ENCODE peak calls at places on chromosome 1, in five cellular contexts. K, L, M, O and I are unnamed samples.

GRCh38 chr1:2816786-2817185 is 15.3 kb upstream of the TTC34 start:
- DNase-seq in K (no peak), L (no peak), M (no peak), O (no peak), I (no peak)

GRCh38 chr1:19209439-19209989 is 552 bp downstream of the UBR4 start:
- DNase-seq in K (peak), L (peak), M (peak), O (peak), I (peak)

GRCh38 chr1:18253093-18253492 is 145.5 kb downstream of the IGSF21 start:
- DNase-seq in K (no peak), L (no peak), M (no peak), O (no peak), I (no peak)

GRCh38 chr1:156752843-156753486 is 1.5 kb upstream of the HDGF start:
- DNase-seq in K (no peak), L (no peak), M (no peak), O (no peak), I (no peak)

GRCh38 chr1:78603206-78603605 is 17.0 kb upstream of the IFI44L start:
- DNase-seq in K (no peak), L (no peak), M (no peak), O (no peak), I (no peak)

GRCh38 chr1:193031431-193031830 is 27.7 kb downstream of the UCHL5 start:
- DNase-seq in K (no peak), L (no peak), M (no peak), O (no peak), I (no peak)

GRCh38 chr1:183968386-183968785 is 69.1 kb downstream of the COLGALT2 start:
- DNase-seq in K (no peak), L (no peak), M (no peak), O (no peak), I (no peak)

GRCh38 chr1:236685917-236686814 is at the start of gene ACTN2:
- DNase-seq in K (peak), L (peak), M (peak), O (peak), I (peak)

GRCh38 chr1:205750683-205751651 is 985 bp upstream of the NUCKS1 start:
- DNase-seq in K (no peak), L (no peak), M (no peak), O (peak), I (no peak)

GRCh38 chr1:46465981-46466476 is 23.6 kb upstream of the DMBX1 start:
- DNase-seq in K (no peak), L (no peak), M (no peak), O (no peak), I (no peak)

GRCh38 chr1:67710417-67710816 is 25.4 kb downstream of the GADD45A start:
- DNase-seq in K (no peak), L (no peak), M (no peak), O (no peak), I (no peak)

GRCh38 chr1:242140871-242141270 is 142.0 kb upstream of the MAP1LC3C start:
- DNase-seq in K (no peak), L (no peak), M (no peak), O (no peak), I (no peak)

GRCh38 chr1:227885648-227886502 is 61.9 kb downstream of the WNT9A start:
- DNase-seq in K (no peak), L (no peak), M (peak), O (no peak), I (no peak)

GRCh38 chr1:26618561-26618960 is 77.3 kb upstream of the ARID1A start:
- DNase-seq in K (no peak), L (no peak), M (no peak), O (no peak), I (no peak)

GRCh38 chr1:5891736-5892135 is 100.5 kb downstream of the NPHP4 start:
- DNase-seq in K (no peak), L (no peak), M (no peak), O (no peak), I (no peak)